ENCODE peak calls at places on chromosomes 4 and X, in five cellular contexts. Q is NCI-H1694 treated with DMSO at 0.1 percent for 48 hours; T is foreskin keratinocyte; B is stomach; K is stimulated activated CD4-positive, alpha-beta T cell treated with anti-CD3 and anti-CD28 coated beads, Interleukin-2, amount 100 ng/mL, for 24 hours. Y is an unnamed sample.

GRCh38 chr4:10664408-10664807 is 20.2 kb downstream of the CLNK start:
- DNase-seq in T (peak; percentile 2), B (peak; percentile 48), K (no peak), Q (no peak), Y (no peak)

GRCh38 chr4:76120199-76120598 is 28.0 kb downstream of the NUP54 start:
- DNase-seq in B (no peak), Q (no peak), K (no peak), T (no peak), Y (no peak)

GRCh38 chrX:11698747-11699146 is 33.0 kb upstream of the ARHGAP6 start:
- DNase-seq in T (no peak), K (no peak), B (no peak), Q (no peak), Y (no peak)

GRCh38 chr4:133565379-133565778 is 416.3 kb downstream of the PCDH10 start:
- DNase-seq in T (peak; percentile 55), K (no peak), B (no peak), Q (no peak), Y (no peak)

GRCh38 chr4:54499308-54500074 is 158.3 kb upstream of the KIT start:
- DNase-seq in B (no peak), Q (no peak), T (peak; percentile 72), K (no peak), Y (no peak)

GRCh38 chrX:71992711-71993110 is 82.1 kb downstream of the NHSL2 start:
- DNase-seq in K (no peak), T (no peak), Q (no peak), B (no peak), Y (peak; percentile 41)

GRCh38 chr4:98801259-98801725 is 127.6 kb downstream of the EIF4E start:
- DNase-seq in B (no peak), T (no peak), Q (no peak), K (no peak), Y (no peak)

GRCh38 chr4:167890226-167890625 is 202.1 kb upstream of the ANXA10 start:
- DNase-seq in K (no peak), Q (no peak), T (no peak), B (no peak), Y (no peak)

GRCh38 chrX:40176979-40177430 is 79.2 kb upstream of the BCOR start:
- DNase-seq in K (no peak), Q (no peak), T (no peak), B (no peak), Y (no peak)

GRCh38 chr4:154329939-154330338 is 161.7 kb downstream of the DCHS2 start:
- DNase-seq in T (peak; percentile 24), K (no peak), Q (no peak), B (no peak), Y (no peak)

GRCh38 chrX:119618439-119618838 is 12.2 kb upstream of the NKRF start:
- DNase-seq in K (no peak), T (no peak), B (no peak), Q (no peak), Y (no peak)

GRCh38 chrX:17553451-17553850 is 178.5 kb downstream of the NHS start:
- DNase-seq in K (no peak), Q (no peak), B (peak; percentile 54), T (peak; percentile 63), Y (no peak)

GRCh38 chrX:95885074-95885473 is 799.6 kb upstream of the DIAPH2 start:
- DNase-seq in K (no peak), T (no peak), Q (no peak), B (no peak), Y (no peak)